ENCODE peak calls at places on chromosomes 13 and 19, in nine cellular contexts. W, H, V, J, K, E, Z, C and T are unnamed samples.
A peak's percentile ranks its signal among the peaks of the same experiment; 100 is the strongest.

GRCh38 chr19:8332976-8333770 is 9.9 kb downstream of the KANK3 start:
- DNase-seq in V (no peak), C (no peak), H (no peak), E (peak; percentile 68), Z (no peak), K (no peak), W (no peak), J (peak; percentile 76), T (no peak)

GRCh38 chr13:54016548-54016947 is 987.9 kb downstream of the OLFM4 start:
- DNase-seq in C (no peak), K (no peak), E (no peak), H (no peak), Z (no peak), W (no peak), V (no peak), J (no peak), T (no peak)

GRCh38 chr13:64723735-64724134 is 2506.4 kb downstream of the PCDH9 start:
- DNase-seq in V (no peak), J (no peak), C (peak; percentile 93), E (no peak), Z (peak; percentile 94), K (no peak), W (no peak), H (peak; percentile 61), T (peak; percentile 47)

GRCh38 chr19:7705387-7706187 is 3.7 kb upstream of the FCER2 start:
- DNase-seq in W (no peak), J (peak; percentile 70), E (no peak), K (peak; percentile 40), H (no peak), Z (no peak), C (no peak), V (no peak), T (no peak)

GRCh38 chr13:80755925-80756324 is 415.0 kb upstream of the SPRY2 start:
- DNase-seq in V (no peak), E (no peak), C (no peak), Z (no peak), J (no peak), K (no peak), H (peak; percentile 58), W (no peak), T (no peak)

GRCh38 chr19:35671818-35672217 is 5.5 kb downstream of the UPK1A start:
- DNase-seq in W (no peak), V (no peak), C (no peak), K (no peak), J (no peak), H (no peak), Z (no peak), E (no peak), T (no peak)

GRCh38 chr19:38556521-38557174 is 61.1 kb downstream of the MAP4K1 start:
- DNase-seq in E (no peak), V (no peak), J (no peak), Z (no peak), K (no peak), H (no peak), C (no peak), W (no peak), T (no peak)

GRCh38 chr13:26484196-26484595 is 73.3 kb upstream of the WASF3 start:
- DNase-seq in K (no peak), V (no peak), W (no peak), J (no peak), C (no peak), Z (no peak), E (no peak), H (no peak), T (no peak)

GRCh38 chr19:1276620-1277007 is 1.3 kb downstream of the FAM174C start:
- DNase-seq in C (no peak), K (peak; percentile 69), W (no peak), H (no peak), Z (no peak), J (no peak), E (no peak), V (no peak), T (no peak)

GRCh38 chr19:3459322-3459881 is 20.9 kb downstream of the SMIM24 start:
- DNase-seq in C (no peak), H (peak; percentile 95), W (peak; percentile 87), Z (peak; percentile 94), E (peak; percentile 90), K (peak; percentile 65), J (peak; percentile 86), V (peak; percentile 95), T (no peak)

GRCh38 chr13:45101327-45102018 is 18.8 kb upstream of the GTF2F2 start:
- DNase-seq in K (no peak), Z (no peak), C (no peak), J (no peak), V (no peak), W (no peak), H (no peak), E (no peak), T (no peak)

GRCh38 chr19:40165362-40165937 is 25.8 kb upstream of the MAP3K10 start:
- DNase-seq in J (peak; percentile 81), W (no peak), C (peak; percentile 15), Z (no peak), K (peak; percentile 62), E (peak; percentile 94), V (peak; percentile 16), H (peak; percentile 27), T (no peak)

GRCh38 chr13:73193541-73193940 is 134.7 kb downstream of the KLF5 start:
- DNase-seq in E (no peak), V (no peak), C (no peak), W (no peak), Z (no peak), H (no peak), K (no peak), J (no peak), T (no peak)

GRCh38 chr19:5326986-5327623 is 13.5 kb downstream of the PTPRS start:
- DNase-seq in V (no peak), J (no peak), W (no peak), Z (no peak), C (no peak), H (no peak), E (peak; percentile 67), K (no peak), T (no peak)

GRCh38 chr19:46955114-46955812 is 64.4 kb upstream of the NPAS1 start:
- DNase-seq in V (no peak), J (no peak), E (no peak), Z (peak; percentile 52), W (no peak), K (no peak), C (peak; percentile 58), H (no peak), T (no peak)

GRCh38 chr13:20197361-20197834 is 4.7 kb upstream of the GJB2 start:
- DNase-seq in E (no peak), W (no peak), C (peak; percentile 83), Z (peak; percentile 56), K (no peak), J (no peak), V (no peak), H (peak; percentile 67), T (no peak)

GRCh38 chr19:19674315-19674714 is 5.7 kb downstream of the ZNF101 start:
- DNase-seq in V (no peak), J (no peak), H (no peak), K (no peak), C (no peak), Z (no peak), E (no peak), W (no peak), T (no peak)

GRCh38 chr19:19677579-19677978 is 8.9 kb downstream of the ZNF101 start:
- DNase-seq in V (no peak), C (no peak), W (no peak), K (no peak), J (no peak), Z (no peak), E (no peak), H (no peak), T (no peak)

GRCh38 chr19:19679176-19680073 is 10.8 kb downstream of the ZNF101 start:
- DNase-seq in J (no peak), E (no peak), W (no peak), C (no peak), Z (no peak), K (no peak), H (no peak), V (no peak), T (no peak)
- H3K9me3 ChIP-seq in J (no peaks in the 10 kb centered on the region), E (peaks cover 87% of the 10 kb centered on the region), W (peaks cover 47% of the 10 kb centered on the region), C (peaks cover 44% of the 10 kb centered on the region), Z (peaks cover 37% of the 10 kb centered on the region), K (no peaks in the 10 kb centered on the region), H (no peaks in the 10 kb centered on the region), V (peaks cover 4% of the 10 kb centered on the region), T (peaks cover 16% of the 10 kb centered on the region)

DNA sequence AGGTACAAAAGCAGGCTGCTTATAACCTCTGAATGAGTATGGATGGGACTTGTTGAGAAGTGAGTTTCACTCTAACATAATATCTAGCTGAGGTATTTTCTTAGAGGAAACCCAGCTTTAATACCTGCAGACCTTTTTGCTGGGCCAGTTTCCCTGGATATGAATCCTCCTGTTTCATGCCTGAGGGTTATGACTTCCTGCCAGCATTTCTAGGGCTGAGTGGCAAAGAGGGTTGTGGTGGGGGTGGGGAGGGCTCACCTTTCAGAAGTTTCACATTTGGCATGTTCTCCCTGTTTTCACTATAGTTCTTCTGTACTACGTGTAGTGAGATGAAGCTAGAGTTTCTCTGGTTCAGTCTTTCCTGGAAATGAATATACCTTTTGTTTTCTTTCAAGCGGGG is 73.7 kb downstream of the LACC1 start:
- DNase-seq in Z (no peak), J (no peak), V (no peak), K (no peak), H (no peak), E (no peak), W (no peak), C (peak; percentile 58), T (no peak)
- TF ChIP-seq CTCF in Z (no peak), J (no peak), V (no peak), K (no peak), H (no peak), E (no peak), W (no peak), C (no peak), T (no peak)

GRCh38 chr19:10404888-10405808 is 1.8 kb upstream of the CDC37 start:
- DNase-seq in V (no peak), C (no peak), H (no peak), W (no peak), K (no peak), E (no peak), J (no peak), Z (no peak), T (no peak)

GRCh38 chr19:10406191-10406590 is 2.8 kb upstream of the CDC37 start:
- DNase-seq in K (no peak), Z (no peak), W (no peak), H (no peak), C (no peak), E (no peak), J (no peak), V (no peak), T (no peak)

GRCh38 chr19:10412257-10412977 is 7.9 kb upstream of the PDE4A start:
- DNase-seq in W (no peak), J (no peak), H (no peak), V (no peak), E (no peak), Z (no peak), K (no peak), C (no peak), T (no peak)

GRCh38 chr19:10407102-10407501 is 3.8 kb upstream of the CDC37 start:
- DNase-seq in K (no peak), E (no peak), H (no peak), C (no peak), V (no peak), W (no peak), J (no peak), Z (no peak), T (no peak)

GRCh38 chr19:10408511-10409291 is 5.4 kb upstream of the CDC37 start:
- DNase-seq in C (no peak), V (no peak), E (no peak), Z (no peak), W (no peak), J (no peak), K (no peak), H (no peak), T (no peak)
- H3K4me3 ChIP-seq in C (no peak overlapping the region), V (no peak overlapping the region), E (no peak overlapping the region), Z (no peak overlapping the region), W (no peak overlapping the region), J (no peak overlapping the region), K (no peak overlapping the region), H (no peak overlapping the region), T (no peak overlapping the region)

GRCh38 chr13:50923272-50923671 is 13.7 kb downstream of the RNASEH2B start:
- DNase-seq in C (no peak), H (no peak), E (no peak), V (no peak), J (no peak), K (no peak), W (no peak), Z (no peak), T (no peak)
- H3K9me3 ChIP-seq in C (peaks cover 9% of the 10 kb centered on the region), H (no peaks in the 10 kb centered on the region), E (peaks cover 55% of the 10 kb centered on the region), V (peaks cover 23% of the 10 kb centered on the region), J (peaks cover 29% of the 10 kb centered on the region), K (no peaks in the 10 kb centered on the region), W (peaks cover 14% of the 10 kb centered on the region), Z (peaks cover 13% of the 10 kb centered on the region), T (peaks cover 5% of the 10 kb centered on the region)